ENCODE peak calls at places on chromosomes 5 and 9, in six cellular contexts. U is fibroblast of gingiva, A is NCI-H2029 treated with DMSO at 0.1 percent for 48 hours, B is T-helper 2 cell, Z is pancreas, M is T-helper 1 cell. Q is an unnamed sample.

GRCh38 chr9:106700676-106701075 is 162.3 kb upstream of the ZNF462 start:
- DNase-seq in U (no peak), A (no peak), B (no peak), Z (no peak), M (no peak), Q (no peak)

GRCh38 chr9:118059520-118060278 is 355.5 kb downstream of the TLR4 start:
- DNase-seq in U (no peak), A (no peak), B (peak), Z (peak), M (no peak), Q (peak)

GRCh38 chr9:36923025-36923625 is 110.9 kb downstream of the PAX5 start:
- DNase-seq in U (no peak), A (no peak), B (no peak), Z (no peak), M (no peak), Q (no peak)

GRCh38 chr9:114855488-114855887 is 49.6 kb upstream of the TNFSF15 start:
- DNase-seq in U (peak), A (no peak), B (no peak), Z (no peak), M (no peak), Q (no peak)

GRCh38 chr9:132694144-132694543 is 23.9 kb downstream of the GTF3C4 start:
- DNase-seq in U (no peak), A (no peak), B (peak), Z (no peak), M (no peak), Q (no peak)

GRCh38 chr5:67435007-67435406 is 238.4 kb upstream of the CD180 start:
- DNase-seq in U (no peak), A (no peak), B (no peak), Z (no peak), M (no peak), Q (no peak)

GRCh38 chr9:19049872-19050636 is 827 bp downstream of the RRAGA start:
- DNase-seq in U (peak), A (no peak), B (peak), Z (no peak), M (no peak), Q (no peak)

GRCh38 chr9:109922617-109923260 is 142.7 kb downstream of the PALM2AKAP2 start:
- DNase-seq in U (no peak), A (peak), B (no peak), Z (no peak), M (no peak), Q (no peak)

GRCh38 chr9:70569070-70569772 is 154.8 kb upstream of the KLF9 start:
- DNase-seq in U (peak), A (no peak), B (no peak), Z (no peak), M (no peak), Q (no peak)

GRCh38 chr9:127943746-127944145 is 6.1 kb upstream of the DPM2 start:
- DNase-seq in U (peak), A (peak), B (peak), Z (peak), M (peak), Q (peak)

GRCh38 chr9:83544002-83544698 is 5.9 kb upstream of the FRMD3 start:
- DNase-seq in U (peak), A (peak), B (peak), Z (no peak), M (no peak), Q (peak)

GRCh38 chr5:36363101-36363500 is 61.4 kb upstream of the RANBP3L start:
- DNase-seq in U (no peak), A (no peak), B (no peak), Z (no peak), M (no peak), Q (no peak)

GRCh38 chr5:171419663-171420428 is 399 bp downstream of the FGF18 start:
- DNase-seq in U (peak), A (no peak), B (peak), Z (no peak), M (no peak), Q (peak)

GRCh38 chr5:157963761-157964160 is 104.8 kb upstream of the CLINT1 start:
- DNase-seq in U (no peak), A (no peak), B (no peak), Z (no peak), M (no peak), Q (no peak)

GRCh38 chr5:425714-426113 is 17.3 kb upstream of the EXOC3 start:
- DNase-seq in U (peak), A (no peak), B (peak), Z (no peak), M (no peak), Q (no peak)

GRCh38 chr9:22308177-22308576 is 138.4 kb upstream of the DMRTA1 start:
- DNase-seq in U (no peak), A (no peak), B (no peak), Z (no peak), M (no peak), Q (no peak)

GRCh38 chr9:125829743-125830142 is 82.6 kb downstream of the PBX3 start:
- DNase-seq in U (peak), A (peak), B (peak), Z (no peak), M (peak), Q (peak)

GRCh38 chr5:141513021-141513626 is 24.2 kb downstream of the PCDHGC5 start:
- DNase-seq in U (peak), A (peak), B (peak), Z (no peak), M (no peak), Q (peak)

GRCh38 chr9:4341554-4341953 is 41.7 kb upstream of the GLIS3 start:
- DNase-seq in U (no peak), A (no peak), B (no peak), Z (no peak), M (no peak), Q (no peak)

GRCh38 chr5:457195-457961 is 14.4 kb downstream of the EXOC3 start:
- DNase-seq in U (no peak), A (no peak), B (no peak), Z (peak), M (no peak), Q (no peak)

GRCh38 chr5:176578391-176578808 is 29.3 kb downstream of the CDHR2 start:
- DNase-seq in U (peak), A (no peak), B (peak), Z (peak), M (no peak), Q (peak)

GRCh38 chr9:2662496-2662895 is 40.9 kb downstream of the VLDLR start:
- DNase-seq in U (no peak), A (no peak), B (no peak), Z (no peak), M (no peak), Q (no peak)

GRCh38 chr9:17470015-17470414 is 108.9 kb upstream of the SH3GL2 start:
- DNase-seq in U (no peak), A (no peak), B (no peak), Z (no peak), M (no peak), Q (no peak)

GRCh38 chr9:125950880-125951471 is 203.8 kb downstream of the PBX3 start:
- DNase-seq in U (no peak), A (no peak), B (no peak), Z (no peak), M (no peak), Q (no peak)

GRCh38 chr9:133691659-133692363 is 46.3 kb downstream of the SARDH start:
- DNase-seq in U (no peak), A (no peak), B (no peak), Z (peak), M (no peak), Q (no peak)

GRCh38 chr5:43020294-43020711 is 19.8 kb downstream of the ANXA2R start:
- DNase-seq in U (no peak), A (peak), B (no peak), Z (no peak), M (no peak), Q (no peak)

GRCh38 chr9:86939896-86940295 is 7.4 kb downstream of the GAS1 start:
- DNase-seq in U (no peak), A (no peak), B (no peak), Z (no peak), M (no peak), Q (no peak)

GRCh38 chr5:57499262-57500050 is 16.8 kb upstream of the ACTBL2 start:
- DNase-seq in U (peak), A (no peak), B (peak), Z (no peak), M (no peak), Q (peak)

GRCh38 chr9:35666045-35666444 is 1.1 kb upstream of the ARHGEF39 start:
- DNase-seq in U (no peak), A (no peak), B (no peak), Z (no peak), M (no peak), Q (no peak)

GRCh38 chr5:77356740-77357139 is 135.4 kb downstream of the WDR41 start:
- DNase-seq in U (peak), A (no peak), B (peak), Z (no peak), M (no peak), Q (no peak)

GRCh38 chr5:167699434-167699833 is 592.0 kb upstream of the WWC1 start:
- DNase-seq in U (peak), A (no peak), B (no peak), Z (no peak), M (no peak), Q (peak)

GRCh38 chr9:128504485-128505413 is at the start of gene GLE1:
- DNase-seq in U (peak), A (peak), B (peak), Z (peak), M (peak), Q (peak)

GRCh38 chr9:134054891-134055811 is 12.7 kb downstream of the BRD3 start:
- DNase-seq in U (no peak), A (no peak), B (no peak), Z (peak), M (no peak), Q (no peak)

GRCh38 chr9:129333961-129334743 is 156.1 kb upstream of the IER5L start:
- DNase-seq in U (peak), A (peak), B (no peak), Z (peak), M (no peak), Q (peak)

GRCh38 chr5:62316110-62316509 is 10.1 kb downstream of the KIF2A start:
- DNase-seq in U (no peak), A (no peak), B (no peak), Z (no peak), M (no peak), Q (no peak)

GRCh38 chr5:122170630-122171029 is 41.3 kb downstream of the ZNF474 start:
- DNase-seq in U (no peak), A (no peak), B (no peak), Z (no peak), M (no peak), Q (no peak)